ENCODE peak calls at places on chromosomes 16 and 17, in eight cellular contexts. E is aorta; Z is OCI-LY7; T is stimulated activated naive CD4-positive, alpha-beta T cell; R is GM12865; H is NCI-H345; I is GM06990; G is lung. S is an unnamed sample.

GRCh38 chr17:19769946-19770652 is 22.0 kb upstream of the ALDH3A1 start:
- DNase-seq in Z (no peak), H (no peak), T (no peak), I (no peak), E (no peak), R (no peak), G (no peak), S (no peak)

GRCh38 chr17:7858487-7858832 is 657 bp downstream of the CYB5D1 start:
- DNase-seq in E (peak; percentile 63), T (no peak), G (no peak), R (peak; percentile 68), Z (peak; percentile 83), I (peak; percentile 70), H (peak; percentile 11), S (no peak)

GRCh38 chr17:48878920-48879898 is 13.4 kb upstream of the ATP5MC1 start:
- DNase-seq in H (peak; percentile 75), T (peak; percentile 18), G (peak; percentile 53), Z (peak; percentile 76), I (no peak), R (peak; percentile 82), E (peak; percentile 54), S (peak; percentile 70)

GRCh38 chr17:80779961-80780380 is 211.7 kb upstream of the CHMP6 start:
- DNase-seq in E (no peak), T (no peak), I (no peak), H (no peak), R (no peak), Z (no peak), G (no peak), S (no peak)

GRCh38 chr16:78786635-78787034 is 687.2 kb downstream of the WWOX start:
- DNase-seq in E (no peak), G (no peak), T (no peak), I (no peak), H (no peak), R (no peak), Z (no peak), S (no peak)

GRCh38 chr16:346587-346986 is 5.9 kb downstream of the AXIN1 start:
- DNase-seq in R (no peak), T (no peak), Z (no peak), I (no peak), G (no peak), E (no peak), H (no peak), S (no peak)

GRCh38 chr16:67490330-67491096 is 7.2 kb upstream of the AGRP start:
- DNase-seq in Z (no peak), E (no peak), G (no peak), I (no peak), T (no peak), H (no peak), R (no peak), S (no peak)

GRCh38 chr17:40482722-40483121 is 18.7 kb downstream of the TNS4 start:
- DNase-seq in G (no peak), T (no peak), Z (no peak), I (no peak), H (no peak), R (no peak), E (no peak), S (no peak)

GRCh38 chr17:10380631-10381408 is 8.0 kb upstream of the MYH13 start:
- DNase-seq in I (no peak), G (no peak), T (no peak), R (no peak), Z (no peak), H (no peak), E (no peak), S (no peak)

GRCh38 chr17:71115669-71115972 is 946.3 kb downstream of the KCNJ2 start:
- DNase-seq in T (no peak), R (no peak), Z (no peak), E (no peak), H (no peak), I (no peak), G (no peak), S (no peak)

GRCh38 chr16:8626946-8627345 is 5.4 kb downstream of the METTL22 start:
- DNase-seq in H (no peak), Z (no peak), I (no peak), T (no peak), G (no peak), R (no peak), E (no peak), S (no peak)

GRCh38 chr17:17595755-17596154 is 4.2 kb upstream of the PEMT start:
- DNase-seq in Z (no peak), G (no peak), H (no peak), I (no peak), E (peak; percentile 21), R (no peak), T (no peak), S (no peak)

S was measured in NCI-H460.